ENCODE peak calls at places on chromosome 11, in seven cellular contexts. One of them, this sample, is unnamed. For H3K9me3, the result is how much of the 10 kb centered on the place peaks cover.

GRCh38 chr11:45371251-45371749 is 85.2 kb upstream of the SYT13 start:
- DNase-seq in body of pancreas: peak
- DNase-seq in cardiac muscle cell: peak
- DNase-seq in GM23248: peak
- DNase-seq in fibroblast of lung: peak
- DNase-seq in naive thymus-derived CD4-positive, alpha-beta T cell: peak
- DNase-seq in left ventricle myocardium inferior: peak
- DNase-seq in this sample: peak

GRCh38 chr11:96215094-96215782 is 127.8 kb downstream of the MAML2 start:
- DNase-seq in fibroblast of lung: peak
- DNase-seq in naive thymus-derived CD4-positive, alpha-beta T cell: peak
- DNase-seq in body of pancreas: no peak
- DNase-seq in cardiac muscle cell: peak
- DNase-seq in left ventricle myocardium inferior: no peak
- DNase-seq in GM23248: peak
- DNase-seq in this sample: no peak

GRCh38 chr11:14029415-14029814 is 66.9 kb downstream of the SPON1 start:
- DNase-seq in fibroblast of lung: no peak
- DNase-seq in GM23248: no peak
- DNase-seq in naive thymus-derived CD4-positive, alpha-beta T cell: no peak
- DNase-seq in left ventricle myocardium inferior: no peak
- DNase-seq in body of pancreas: no peak
- DNase-seq in cardiac muscle cell: peak
- DNase-seq in this sample: no peak

GRCh38 chr11:78318321-78318720 is 99.3 kb downstream of the GAB2 start:
- DNase-seq in left ventricle myocardium inferior: no peak
- DNase-seq in naive thymus-derived CD4-positive, alpha-beta T cell: no peak
- DNase-seq in GM23248: no peak
- DNase-seq in body of pancreas: no peak
- DNase-seq in fibroblast of lung: no peak
- DNase-seq in cardiac muscle cell: peak
- DNase-seq in this sample: no peak

GRCh38 chr11:35011389-35011788 is 95.0 kb downstream of the PDHX start:
- DNase-seq in left ventricle myocardium inferior: no peak
- DNase-seq in GM23248: peak
- DNase-seq in body of pancreas: no peak
- DNase-seq in naive thymus-derived CD4-positive, alpha-beta T cell: no peak
- DNase-seq in fibroblast of lung: peak
- DNase-seq in cardiac muscle cell: peak
- DNase-seq in this sample: no peak

GRCh38 chr11:9269492-9270030 is 4.4 kb upstream of the DENND5A start:
- DNase-seq in body of pancreas: no peak
- DNase-seq in fibroblast of lung: no peak
- DNase-seq in GM23248: peak
- DNase-seq in left ventricle myocardium inferior: no peak
- DNase-seq in naive thymus-derived CD4-positive, alpha-beta T cell: no peak
- DNase-seq in cardiac muscle cell: peak
- DNase-seq in this sample: no peak

GRCh38 chr11:106101370-106101769 is 23.9 kb downstream of the AASDHPPT start:
- DNase-seq in GM23248: no peak
- DNase-seq in left ventricle myocardium inferior: no peak
- DNase-seq in body of pancreas: no peak
- DNase-seq in naive thymus-derived CD4-positive, alpha-beta T cell: no peak
- DNase-seq in cardiac muscle cell: no peak
- DNase-seq in fibroblast of lung: no peak
- DNase-seq in this sample: no peak

GRCh38 chr11:128315933-128316332 is 271.4 kb downstream of the ETS1 start:
- DNase-seq in GM23248: no peak
- DNase-seq in left ventricle myocardium inferior: no peak
- DNase-seq in body of pancreas: no peak
- DNase-seq in naive thymus-derived CD4-positive, alpha-beta T cell: no peak
- DNase-seq in cardiac muscle cell: no peak
- DNase-seq in fibroblast of lung: no peak
- DNase-seq in this sample: no peak

GRCh38 chr11:117299351-117300300 is 8.5 kb downstream of the BACE1-AS start:
- DNase-seq in body of pancreas: peak
- DNase-seq in naive thymus-derived CD4-positive, alpha-beta T cell: no peak
- DNase-seq in fibroblast of lung: no peak
- DNase-seq in left ventricle myocardium inferior: no peak
- DNase-seq in GM23248: no peak
- DNase-seq in cardiac muscle cell: no peak
- DNase-seq in this sample: no peak

GRCh38 chr11:73463359-73463758 is 87.2 kb downstream of the RELT start:
- DNase-seq in body of pancreas: no peak
- DNase-seq in left ventricle myocardium inferior: no peak
- DNase-seq in fibroblast of lung: peak
- DNase-seq in naive thymus-derived CD4-positive, alpha-beta T cell: no peak
- DNase-seq in GM23248: peak
- DNase-seq in cardiac muscle cell: peak
- DNase-seq in this sample: no peak

GRCh38 chr11:61787928-61788491 is 4.4 kb downstream of the TMEM258 start:
- DNase-seq in body of pancreas: peak
- DNase-seq in cardiac muscle cell: peak
- DNase-seq in GM23248: peak
- DNase-seq in left ventricle myocardium inferior: no peak
- DNase-seq in naive thymus-derived CD4-positive, alpha-beta T cell: no peak
- DNase-seq in fibroblast of lung: peak
- DNase-seq in this sample: no peak

DNA sequence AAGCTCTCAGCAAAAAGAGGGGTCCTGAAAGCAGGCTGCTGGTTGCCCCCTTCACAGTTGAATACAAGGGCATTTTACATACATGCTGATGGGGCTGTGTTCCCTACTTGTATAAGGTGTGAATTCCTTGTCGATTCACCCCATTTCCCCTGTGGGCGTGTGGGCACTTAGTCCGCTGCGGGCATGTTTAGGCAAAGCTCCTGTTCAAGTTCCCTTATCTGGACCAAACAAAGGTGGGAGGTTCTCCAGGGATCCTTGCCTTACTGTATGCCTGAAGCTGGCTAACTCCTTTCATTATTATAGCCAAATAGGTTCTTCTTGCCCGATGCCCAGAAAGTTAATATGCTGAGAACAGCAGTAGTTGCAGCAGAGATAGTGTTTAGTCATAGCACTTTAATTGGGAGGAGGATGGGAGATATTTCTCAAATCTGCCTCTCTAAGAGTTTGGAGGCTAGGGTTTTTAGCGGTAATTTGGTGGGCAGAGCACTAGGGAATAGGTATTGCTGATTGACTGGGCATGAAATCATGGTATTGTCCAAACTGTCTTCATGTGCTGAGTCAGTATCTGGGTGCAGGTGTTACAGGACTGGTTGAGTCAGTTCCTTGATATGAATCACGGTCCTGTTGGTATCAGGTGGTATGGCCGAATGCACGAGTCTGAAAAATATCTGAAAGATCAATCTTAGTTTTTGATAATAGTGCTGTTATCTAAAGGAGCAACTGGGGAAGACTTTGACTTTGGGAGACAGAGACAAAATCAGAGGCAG is 32.7 kb downstream of the METTL15 start:
- DNase-seq in GM23248: no peak
- DNase-seq in naive thymus-derived CD4-positive, alpha-beta T cell: no peak
- DNase-seq in left ventricle myocardium inferior: no peak
- DNase-seq in body of pancreas: no peak
- DNase-seq in cardiac muscle cell: no peak
- DNase-seq in fibroblast of lung: no peak
- DNase-seq in this sample: no peak
- H3K9me3 ChIP-seq in GM23248: under half
- H3K9me3 ChIP-seq in naive thymus-derived CD4-positive, alpha-beta T cell: under half
- H3K9me3 ChIP-seq in left ventricle myocardium inferior: under half
- H3K9me3 ChIP-seq in body of pancreas: under half
- H3K9me3 ChIP-seq in cardiac muscle cell: under half
- H3K9me3 ChIP-seq in fibroblast of lung: under half
- H3K9me3 ChIP-seq in this sample: under half

DNA sequence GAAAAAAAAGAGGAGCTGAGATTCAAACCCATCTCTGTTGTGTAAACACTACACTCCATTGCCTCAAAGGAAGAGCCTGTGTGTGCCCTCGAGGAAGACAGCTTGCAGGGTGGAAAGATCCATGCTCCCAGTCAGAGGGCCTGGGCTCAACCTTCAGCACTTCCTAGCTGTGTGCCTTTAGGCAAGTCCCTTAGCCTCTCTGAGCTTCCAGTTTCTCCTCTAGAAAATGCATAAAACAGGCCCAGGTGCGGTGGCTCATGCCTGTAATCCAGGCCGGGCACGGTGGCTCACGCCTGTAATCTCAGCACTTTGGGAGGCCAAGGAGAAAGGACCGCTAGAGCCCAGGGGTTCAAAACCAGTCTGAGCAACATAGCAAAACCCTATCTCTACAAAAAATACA is 4.6 kb upstream of the ARFGAP2 start:
- DNase-seq in cardiac muscle cell: no peak
- DNase-seq in body of pancreas: no peak
- DNase-seq in naive thymus-derived CD4-positive, alpha-beta T cell: no peak
- DNase-seq in fibroblast of lung: no peak
- DNase-seq in left ventricle myocardium inferior: no peak
- DNase-seq in GM23248: no peak
- DNase-seq in this sample: no peak
- H3K9me3 ChIP-seq in cardiac muscle cell: under half
- H3K9me3 ChIP-seq in body of pancreas: under half
- H3K9me3 ChIP-seq in naive thymus-derived CD4-positive, alpha-beta T cell: under half
- H3K9me3 ChIP-seq in fibroblast of lung: under half
- H3K9me3 ChIP-seq in left ventricle myocardium inferior: under half
- H3K9me3 ChIP-seq in GM23248: under half
- H3K9me3 ChIP-seq in this sample: under half

DNA sequence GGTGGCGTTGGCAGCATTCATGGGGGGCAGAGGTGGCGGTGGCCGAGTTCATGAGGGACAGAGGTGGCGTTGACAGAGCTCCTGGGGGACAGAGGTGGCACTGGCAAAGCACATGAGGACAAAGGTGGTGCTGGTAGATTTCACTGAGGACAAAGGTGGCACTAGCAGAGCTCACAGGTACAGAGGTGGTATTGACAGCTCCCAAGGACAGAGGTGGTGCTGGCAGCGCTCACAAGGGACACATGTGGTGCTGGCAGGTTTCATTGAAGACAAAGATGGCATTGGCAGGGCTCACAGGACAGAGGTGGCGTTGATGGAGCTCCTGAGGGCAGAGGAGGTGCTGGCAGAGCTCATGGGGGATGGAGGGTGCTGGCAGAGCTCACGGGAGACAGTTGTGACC is 425.4 kb downstream of the CTTN start:
- DNase-seq in cardiac muscle cell: no peak
- DNase-seq in body of pancreas: no peak
- DNase-seq in GM23248: no peak
- DNase-seq in fibroblast of lung: no peak
- DNase-seq in naive thymus-derived CD4-positive, alpha-beta T cell: no peak
- DNase-seq in left ventricle myocardium inferior: no peak
- DNase-seq in this sample: no peak
- H3K9me3 ChIP-seq in cardiac muscle cell: under half
- H3K9me3 ChIP-seq in body of pancreas: under half
- H3K9me3 ChIP-seq in GM23248: under half
- H3K9me3 ChIP-seq in fibroblast of lung: under half
- H3K9me3 ChIP-seq in naive thymus-derived CD4-positive, alpha-beta T cell: under half
- H3K9me3 ChIP-seq in left ventricle myocardium inferior: under half
- H3K9me3 ChIP-seq in this sample: under half

DNA sequence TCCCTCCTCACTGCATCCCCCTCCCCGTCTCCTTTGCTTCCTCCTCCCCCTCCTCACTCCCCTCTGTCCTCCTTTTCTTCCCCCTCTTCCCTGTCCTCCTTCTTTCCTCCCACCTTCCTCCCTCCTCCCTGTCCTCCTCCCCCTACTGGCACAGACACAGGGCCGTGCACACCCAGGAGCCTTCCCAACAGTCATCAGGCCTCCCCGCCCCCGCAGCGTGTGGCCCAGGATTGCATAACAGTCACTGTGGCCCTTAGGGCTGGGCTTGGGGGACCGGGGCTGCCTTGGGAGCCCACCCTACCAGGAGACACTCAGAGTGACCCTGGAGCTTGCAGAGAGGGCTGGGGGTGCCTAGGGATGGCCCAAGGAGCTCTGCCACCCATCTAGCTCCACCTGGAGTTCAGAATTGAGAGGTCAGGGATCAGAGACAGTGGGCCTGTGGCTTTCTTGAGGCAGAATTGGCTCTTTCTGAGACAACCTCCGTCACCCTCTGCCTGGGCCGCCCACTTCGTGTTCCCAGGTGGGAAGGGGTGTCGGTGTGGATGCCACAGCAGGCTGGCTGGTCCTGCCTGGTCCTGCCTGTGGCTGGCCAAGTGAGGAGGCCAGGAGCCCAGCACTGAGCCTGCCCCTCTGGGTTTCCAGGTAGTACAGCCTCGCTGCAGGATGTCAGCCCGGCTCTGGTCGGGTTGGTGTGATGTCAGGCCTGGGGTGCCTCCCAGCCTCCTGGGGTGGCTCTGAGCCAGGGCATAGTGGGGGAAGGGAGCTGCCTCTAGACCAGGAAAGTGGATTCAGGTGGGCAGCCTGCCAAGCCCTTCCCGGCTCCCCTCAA is 1.6 kb downstream of the SPI1 start:
- DNase-seq in GM23248: peak
- DNase-seq in naive thymus-derived CD4-positive, alpha-beta T cell: no peak
- DNase-seq in left ventricle myocardium inferior: peak
- DNase-seq in body of pancreas: peak
- DNase-seq in cardiac muscle cell: peak
- DNase-seq in fibroblast of lung: no peak
- DNase-seq in this sample: no peak
- H3K9me3 ChIP-seq in GM23248: under half
- H3K9me3 ChIP-seq in naive thymus-derived CD4-positive, alpha-beta T cell: under half
- H3K9me3 ChIP-seq in left ventricle myocardium inferior: under half
- H3K9me3 ChIP-seq in body of pancreas: under half
- H3K9me3 ChIP-seq in cardiac muscle cell: under half
- H3K9me3 ChIP-seq in fibroblast of lung: under half
- H3K9me3 ChIP-seq in this sample: under half

DNA sequence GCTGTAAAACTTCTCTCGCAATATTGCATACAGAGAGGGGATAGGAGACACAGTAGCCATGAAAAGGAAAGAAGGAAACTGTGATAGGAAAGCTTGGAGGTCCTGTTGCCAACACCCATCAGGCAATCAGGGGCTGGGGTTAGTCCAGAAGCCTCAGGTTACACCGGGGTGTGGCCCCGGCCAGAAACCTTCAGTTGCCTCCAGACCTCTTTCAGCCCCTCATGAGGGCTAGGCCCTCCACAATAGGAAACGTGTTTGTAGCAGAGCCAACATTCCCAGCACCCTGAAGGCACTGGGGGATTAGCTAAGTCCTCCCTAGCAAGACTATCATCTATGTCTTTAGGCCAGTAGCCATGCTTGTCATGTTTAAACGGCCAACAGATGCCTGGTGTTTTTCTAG is 1048.0 kb upstream of the CNTN5 start:
- DNase-seq in naive thymus-derived CD4-positive, alpha-beta T cell: no peak
- DNase-seq in body of pancreas: no peak
- DNase-seq in cardiac muscle cell: no peak
- DNase-seq in fibroblast of lung: no peak
- DNase-seq in GM23248: no peak
- DNase-seq in left ventricle myocardium inferior: no peak
- DNase-seq in this sample: no peak
- H3K9me3 ChIP-seq in naive thymus-derived CD4-positive, alpha-beta T cell: under half
- H3K9me3 ChIP-seq in body of pancreas: under half
- H3K9me3 ChIP-seq in cardiac muscle cell: under half
- H3K9me3 ChIP-seq in fibroblast of lung: under half
- H3K9me3 ChIP-seq in GM23248: under half
- H3K9me3 ChIP-seq in left ventricle myocardium inferior: under half
- H3K9me3 ChIP-seq in this sample: under half